ENCODE peak calls at places on chromosomes 3 and 15, in eight cellular contexts. One of them, this sample, is unnamed.

GRCh38 chr3:166743463-166744134 is 636.5 kb downstream of the ZBBX start:
- DNase-seq in spleen: no peak
- DNase-seq in IMR-90: no peak
- DNase-seq in ovary: no peak
- DNase-seq in adrenal gland: no peak
- DNase-seq in breast epithelium: no peak
- DNase-seq in NB4: no peak
- DNase-seq in A549: no peak
- DNase-seq in this sample: no peak

GRCh38 chr3:184771748-184772147 is 40.2 kb upstream of the VPS8 start:
- DNase-seq in NB4: no peak
- DNase-seq in A549: no peak
- DNase-seq in adrenal gland: no peak
- DNase-seq in breast epithelium: no peak
- DNase-seq in spleen: peak
- DNase-seq in ovary: peak
- DNase-seq in IMR-90: no peak
- DNase-seq in this sample: no peak

GRCh38 chr15:82880704-82881103 is 71.3 kb downstream of the WHAMM start:
- DNase-seq in IMR-90: no peak
- DNase-seq in adrenal gland: no peak
- DNase-seq in A549: no peak
- DNase-seq in NB4: no peak
- DNase-seq in breast epithelium: no peak
- DNase-seq in ovary: no peak
- DNase-seq in spleen: no peak
- DNase-seq in this sample: no peak

GRCh38 chr3:37779289-37780152 is 82.2 kb upstream of the CTDSPL start:
- DNase-seq in IMR-90: peak
- DNase-seq in spleen: no peak
- DNase-seq in NB4: peak
- DNase-seq in adrenal gland: no peak
- DNase-seq in breast epithelium: no peak
- DNase-seq in A549: peak
- DNase-seq in ovary: no peak
- DNase-seq in this sample: no peak

GRCh38 chr3:187736418-187736871 is 8.8 kb downstream of the BCL6 start:
- DNase-seq in ovary: no peak
- DNase-seq in breast epithelium: no peak
- DNase-seq in spleen: no peak
- DNase-seq in adrenal gland: peak
- DNase-seq in NB4: peak
- DNase-seq in IMR-90: peak
- DNase-seq in A549: no peak
- DNase-seq in this sample: no peak

GRCh38 chr3:190577225-190577624 is 63.3 kb downstream of the IL1RAP start:
- DNase-seq in NB4: no peak
- DNase-seq in breast epithelium: no peak
- DNase-seq in adrenal gland: no peak
- DNase-seq in spleen: no peak
- DNase-seq in A549: no peak
- DNase-seq in IMR-90: no peak
- DNase-seq in ovary: no peak
- DNase-seq in this sample: no peak

GRCh38 chr3:71310595-71311319 is 272.8 kb downstream of the FOXP1 start:
- DNase-seq in breast epithelium: no peak
- DNase-seq in ovary: peak
- DNase-seq in IMR-90: peak
- DNase-seq in spleen: peak
- DNase-seq in NB4: no peak
- DNase-seq in adrenal gland: no peak
- DNase-seq in A549: no peak
- DNase-seq in this sample: no peak

GRCh38 chr15:51366911-51367310 is 25.5 kb downstream of the GLDN start:
- DNase-seq in ovary: peak
- DNase-seq in breast epithelium: no peak
- DNase-seq in NB4: no peak
- DNase-seq in IMR-90: peak
- DNase-seq in spleen: no peak
- DNase-seq in A549: no peak
- DNase-seq in adrenal gland: no peak
- DNase-seq in this sample: no peak

GRCh38 chr3:45885979-45886711 is at the start of gene CCR9:
- DNase-seq in spleen: no peak
- DNase-seq in IMR-90: no peak
- DNase-seq in breast epithelium: no peak
- DNase-seq in adrenal gland: no peak
- DNase-seq in A549: no peak
- DNase-seq in NB4: no peak
- DNase-seq in ovary: no peak
- DNase-seq in this sample: no peak

GRCh38 chr3:138569090-138569489 is 25.0 kb downstream of the CEP70 start:
- DNase-seq in A549: no peak
- DNase-seq in IMR-90: peak
- DNase-seq in breast epithelium: no peak
- DNase-seq in adrenal gland: no peak
- DNase-seq in spleen: no peak
- DNase-seq in ovary: no peak
- DNase-seq in NB4: no peak
- DNase-seq in this sample: no peak

GRCh38 chr3:70989174-70989573 is 594.4 kb downstream of the FOXP1 start:
- DNase-seq in adrenal gland: no peak
- DNase-seq in spleen: no peak
- DNase-seq in NB4: no peak
- DNase-seq in ovary: no peak
- DNase-seq in IMR-90: peak
- DNase-seq in breast epithelium: no peak
- DNase-seq in A549: no peak
- DNase-seq in this sample: no peak

GRCh38 chr3:69997486-69998307 is 1.8 kb upstream of the SAMMSON start:
- DNase-seq in A549: no peak
- DNase-seq in breast epithelium: no peak
- DNase-seq in IMR-90: no peak
- DNase-seq in spleen: no peak
- DNase-seq in adrenal gland: no peak
- DNase-seq in ovary: no peak
- DNase-seq in NB4: no peak
- DNase-seq in this sample: no peak

GRCh38 chr3:116947809-116948208 is 238.2 kb downstream of the TUSC7 start:
- DNase-seq in breast epithelium: no peak
- DNase-seq in ovary: no peak
- DNase-seq in adrenal gland: no peak
- DNase-seq in spleen: no peak
- DNase-seq in NB4: no peak
- DNase-seq in IMR-90: no peak
- DNase-seq in A549: no peak
- DNase-seq in this sample: no peak

GRCh38 chr3:14740983-14741382 is 66.0 kb downstream of the C3orf20 start:
- DNase-seq in spleen: no peak
- DNase-seq in NB4: no peak
- DNase-seq in adrenal gland: no peak
- DNase-seq in IMR-90: no peak
- DNase-seq in A549: no peak
- DNase-seq in ovary: no peak
- DNase-seq in breast epithelium: no peak
- DNase-seq in this sample: no peak

GRCh38 chr3:114639171-114639570 is 345.3 kb downstream of the TIGIT start:
- DNase-seq in ovary: no peak
- DNase-seq in breast epithelium: no peak
- DNase-seq in spleen: no peak
- DNase-seq in A549: no peak
- DNase-seq in IMR-90: no peak
- DNase-seq in adrenal gland: no peak
- DNase-seq in NB4: no peak
- DNase-seq in this sample: no peak
- H3K4me3 ChIP-seq in ovary: no peak
- H3K4me3 ChIP-seq in breast epithelium: no peak
- H3K4me3 ChIP-seq in spleen: no peak
- H3K4me3 ChIP-seq in A549: no peak
- H3K4me3 ChIP-seq in IMR-90: no peak
- H3K4me3 ChIP-seq in adrenal gland: no peak
- H3K4me3 ChIP-seq in NB4: no peak
- H3K4me3 ChIP-seq in this sample: no peak

DNA sequence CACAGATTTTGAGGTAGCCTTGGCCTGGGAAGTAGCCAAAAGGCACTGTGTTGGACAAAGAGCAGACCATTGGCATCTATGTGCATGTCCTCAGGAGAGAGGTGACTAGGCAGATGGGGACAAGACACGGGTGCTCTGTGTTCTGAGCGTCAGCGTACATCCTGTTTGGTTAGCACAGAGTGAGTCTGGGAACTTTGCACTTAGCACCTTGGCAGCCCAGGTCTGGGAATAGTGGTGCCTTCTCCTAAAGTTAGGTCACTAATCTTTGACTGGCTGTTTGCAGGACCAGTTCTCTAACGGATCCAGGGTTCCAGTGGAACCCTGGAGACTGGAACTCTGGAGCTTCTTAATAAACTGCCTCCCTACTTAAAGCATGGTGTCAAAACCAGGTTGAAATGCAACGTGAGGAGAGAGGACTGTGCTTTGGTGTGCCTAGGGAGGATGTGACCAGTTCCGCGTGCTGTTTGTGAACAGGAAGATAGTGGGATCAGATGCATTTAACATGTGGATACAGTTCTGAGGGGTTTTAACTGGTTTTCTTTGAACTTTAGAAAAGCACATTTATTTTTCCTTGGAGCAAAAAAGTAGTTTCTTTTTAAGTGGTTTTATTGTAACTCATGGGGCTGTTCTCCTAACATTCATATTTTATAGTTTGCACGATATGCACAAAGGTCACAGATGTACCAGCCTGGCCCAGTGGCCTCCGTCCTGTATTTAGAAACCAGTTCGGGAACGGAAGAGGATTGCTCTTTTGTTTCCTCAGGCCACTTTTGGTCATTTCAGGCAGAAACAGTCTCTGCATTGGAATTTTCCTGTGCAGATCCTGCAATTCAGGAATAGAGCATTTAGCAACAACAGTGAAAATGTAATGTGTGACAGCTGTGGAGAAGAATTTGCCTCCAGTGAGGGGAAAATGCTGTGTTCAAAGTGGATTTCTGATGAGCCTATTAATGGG is 48.8 kb downstream of the ABHD2 start:
- DNase-seq in A549: no peak
- DNase-seq in NB4: no peak
- DNase-seq in ovary: no peak
- DNase-seq in adrenal gland: peak
- DNase-seq in breast epithelium: no peak
- DNase-seq in spleen: peak
- DNase-seq in IMR-90: peak
- DNase-seq in this sample: no peak
- TF ChIP-seq POLR2A in A549: no peak
- TF ChIP-seq POLR2A in NB4: no peak
- TF ChIP-seq POLR2A in ovary: no peak
- TF ChIP-seq POLR2A in adrenal gland: no peak
- TF ChIP-seq POLR2A in breast epithelium: no peak
- TF ChIP-seq POLR2A in spleen: no peak
- TF ChIP-seq POLR2A in IMR-90: no peak
- TF ChIP-seq POLR2A in this sample: no peak

GRCh38 chr15:57903626-57904025 is 161.9 kb downstream of the ALDH1A2 start:
- DNase-seq in NB4: no peak
- DNase-seq in breast epithelium: no peak
- DNase-seq in ovary: no peak
- DNase-seq in A549: no peak
- DNase-seq in IMR-90: no peak
- DNase-seq in spleen: no peak
- DNase-seq in adrenal gland: no peak
- DNase-seq in this sample: no peak

GRCh38 chr15:57897870-57898269 is 167.6 kb downstream of the ALDH1A2 start:
- DNase-seq in spleen: no peak
- DNase-seq in NB4: no peak
- DNase-seq in A549: no peak
- DNase-seq in breast epithelium: no peak
- DNase-seq in adrenal gland: no peak
- DNase-seq in IMR-90: no peak
- DNase-seq in ovary: no peak
- DNase-seq in this sample: no peak

DNA sequence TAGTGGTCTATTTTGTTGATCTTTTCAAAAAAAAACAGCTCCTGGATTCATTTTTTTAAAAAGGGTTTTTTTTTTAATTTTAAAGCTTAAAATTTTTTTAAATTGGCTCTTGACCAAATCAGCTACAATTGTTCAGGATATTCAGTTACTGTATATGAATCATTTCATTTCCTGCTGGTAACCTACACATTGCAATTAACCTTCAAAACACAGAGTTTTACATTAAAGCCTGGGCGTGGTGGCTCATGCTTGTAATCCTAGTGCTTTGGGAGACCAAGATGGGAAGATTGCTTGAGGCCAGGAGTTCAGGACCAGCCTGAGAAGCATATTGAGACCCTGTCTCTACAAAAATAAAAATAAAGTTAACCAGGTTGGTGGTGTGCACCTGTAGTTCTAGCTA is 163.4 kb downstream of the ALDH1A2 start:
- DNase-seq in A549: no peak
- DNase-seq in IMR-90: no peak
- DNase-seq in breast epithelium: no peak
- DNase-seq in NB4: no peak
- DNase-seq in ovary: no peak
- DNase-seq in spleen: no peak
- DNase-seq in adrenal gland: no peak
- DNase-seq in this sample: no peak
- H3K4me3 ChIP-seq in A549: no peak
- H3K4me3 ChIP-seq in IMR-90: no peak
- H3K4me3 ChIP-seq in breast epithelium: no peak
- H3K4me3 ChIP-seq in NB4: no peak
- H3K4me3 ChIP-seq in ovary: no peak
- H3K4me3 ChIP-seq in spleen: no peak
- H3K4me3 ChIP-seq in adrenal gland: no peak
- H3K4me3 ChIP-seq in this sample: no peak

GRCh38 chr15:68413363-68414255 is 18.4 kb downstream of the ITGA11 start:
- DNase-seq in IMR-90: no peak
- DNase-seq in ovary: peak
- DNase-seq in adrenal gland: no peak
- DNase-seq in A549: no peak
- DNase-seq in breast epithelium: no peak
- DNase-seq in spleen: no peak
- DNase-seq in NB4: no peak
- DNase-seq in this sample: peak
- TF ChIP-seq POLR2A in IMR-90: no peak
- TF ChIP-seq POLR2A in ovary: no peak
- TF ChIP-seq POLR2A in adrenal gland: no peak
- TF ChIP-seq POLR2A in A549: no peak
- TF ChIP-seq POLR2A in breast epithelium: no peak
- TF ChIP-seq POLR2A in spleen: no peak
- TF ChIP-seq POLR2A in NB4: no peak
- TF ChIP-seq POLR2A in this sample: no peak